ENCODE peak calls at places on chromosomes 7 and 10, in eight cellular contexts. F is Daoy; O is A172; T is AG20443; D is left kidney; H is CD8-positive, alpha-beta T cell; A is AML-193; S is HCT116. P is an unnamed sample.
A peak's percentile ranks its signal among the peaks of the same experiment; 100 is the strongest.

GRCh38 chr10:28892818-28893547 is 215.7 kb downstream of the BAMBI start:
- DNase-seq in F (peak; percentile 30), O (peak; percentile 68), T (no peak), D (no peak), H (no peak), A (no peak), S (no peak), P (no peak)

GRCh38 chr7:142603870-142604448 is 145.3 kb upstream of the PRSS1 start:
- DNase-seq in F (peak; percentile 78), O (peak; percentile 41), T (peak; percentile 62), D (peak; percentile 80), H (peak; percentile 40), A (peak; percentile 65), S (peak; percentile 53), P (peak; percentile 14)

GRCh38 chr7:51949726-51950644 is 633.4 kb upstream of the COBL start:
- DNase-seq in F (no peak), O (no peak), T (no peak), D (peak; percentile 20), H (no peak), A (no peak), S (no peak), P (no peak)

GRCh38 chr10:83617692-83618325 is 521.5 kb upstream of the GHITM start:
- DNase-seq in F (no peak), O (no peak), T (no peak), D (peak; percentile 20), H (no peak), A (no peak), S (no peak), P (no peak)

GRCh38 chr7:69837387-69838068 is 239.3 kb downstream of the AUTS2 start:
- DNase-seq in F (peak; percentile 91), O (peak; percentile 41), T (peak; percentile 31), D (no peak), H (no peak), A (no peak), S (no peak), P (no peak)

GRCh38 chr7:108805808-108806397 is 236.2 kb downstream of the DNAJB9 start:
- DNase-seq in F (no peak), O (peak; percentile 42), T (no peak), D (peak; percentile 47), H (no peak), A (peak; percentile 15), S (peak; percentile 27), P (peak; percentile 13)

GRCh38 chr10:60708666-60709065 is 69.6 kb upstream of the CDK1 start:
- DNase-seq in F (no peak), O (no peak), T (no peak), D (no peak), H (no peak), A (no peak), S (no peak), P (no peak)

GRCh38 chr10:5589963-5590511 is 65.3 kb downstream of the CALML3 start:
- DNase-seq in F (peak; percentile 86), O (peak; percentile 90), T (peak; percentile 62), D (peak; percentile 45), H (no peak), A (no peak), S (no peak), P (no peak)

GRCh38 chr7:139715194-139715815 is 62.5 kb downstream of the HIPK2 start:
- DNase-seq in F (no peak), O (no peak), T (no peak), D (no peak), H (no peak), A (no peak), S (no peak), P (no peak)

GRCh38 chr10:58567652-58568051 is 55.0 kb downstream of the BICC1 start:
- DNase-seq in F (no peak), O (no peak), T (no peak), D (no peak), H (no peak), A (no peak), S (no peak), P (no peak)

GRCh38 chr7:158076215-158076614 is 511.4 kb downstream of the PTPRN2 start:
- DNase-seq in F (no peak), O (no peak), T (no peak), D (no peak), H (no peak), A (no peak), S (no peak), P (no peak)

GRCh38 chr10:37496061-37496460 is 361.3 kb downstream of the ZNF248 start:
- DNase-seq in F (no peak), O (no peak), T (no peak), D (no peak), H (no peak), A (no peak), S (no peak), P (no peak)

GRCh38 chr10:2146079-2146478 is 408.8 kb upstream of the ADARB2 start:
- DNase-seq in F (peak; percentile 42), O (no peak), T (no peak), D (peak; percentile 81), H (no peak), A (no peak), S (no peak), P (no peak)

GRCh38 chr10:12308102-12308501 is 41.2 kb upstream of the CAMK1D start:
- DNase-seq in F (peak; percentile 11), O (no peak), T (no peak), D (no peak), H (no peak), A (no peak), S (no peak), P (no peak)

GRCh38 chr10:80581469-80581835 is 43.8 kb downstream of the SH2D4B start:
- DNase-seq in F (no peak), O (no peak), T (no peak), D (no peak), H (no peak), A (no peak), S (no peak), P (no peak)

GRCh38 chr10:30413996-30414576 is 19.9 kb upstream of the MAP3K8 start:
- DNase-seq in F (peak; percentile 34), O (peak; percentile 75), T (peak; percentile 79), D (peak; percentile 80), H (no peak), A (peak; percentile 84), S (peak; percentile 40), P (peak; percentile 35)

GRCh38 chr7:101580596-101580995 is 48.5 kb downstream of the MYL10 start:
- DNase-seq in F (no peak), O (no peak), T (no peak), D (no peak), H (no peak), A (no peak), S (no peak), P (no peak)

GRCh38 chr7:35729966-35730345 is 35.0 kb upstream of the HERPUD2 start:
- DNase-seq in F (no peak), O (no peak), T (no peak), D (no peak), H (no peak), A (no peak), S (no peak), P (no peak)

GRCh38 chr7:37491919-37492694 is 43.4 kb upstream of the ELMO1 start:
- DNase-seq in F (no peak), O (peak; percentile 16), T (no peak), D (no peak), H (no peak), A (no peak), S (no peak), P (no peak)

GRCh38 chr7:30914611-30915601 is 3.3 kb downstream of the AQP1 start:
- DNase-seq in F (peak; percentile 95), O (peak; percentile 98), T (peak; percentile 84), D (no peak), H (no peak), A (no peak), S (peak; percentile 21), P (no peak)

GRCh38 chr10:89476676-89477075 is 58.7 kb downstream of the SLC16A12 start:
- DNase-seq in F (peak; percentile 70), O (no peak), T (no peak), D (peak; percentile 62), H (no peak), A (no peak), S (no peak), P (no peak)

GRCh38 chr7:154917214-154918160 is 85.4 kb downstream of the PAXIP1 start:
- DNase-seq in F (no peak), O (no peak), T (no peak), D (peak; percentile 43), H (no peak), A (no peak), S (no peak), P (no peak)

GRCh38 chr7:139734395-139734794 is 43.4 kb downstream of the HIPK2 start:
- DNase-seq in F (peak; percentile 65), O (peak; percentile 71), T (peak; percentile 58), D (no peak), H (no peak), A (no peak), S (no peak), P (no peak)

GRCh38 chr7:40279991-40280390 is 145.2 kb downstream of the SUGCT start:
- DNase-seq in F (no peak), O (no peak), T (no peak), D (no peak), H (no peak), A (no peak), S (no peak), P (no peak)

GRCh38 chr7:2193575-2194305 is 39.0 kb downstream of the MAD1L1 start:
- DNase-seq in F (no peak), O (no peak), T (no peak), D (no peak), H (no peak), A (no peak), S (no peak), P (no peak)

GRCh38 chr10:114115661-114116060 is 58.3 kb downstream of the CCDC186 start:
- DNase-seq in F (no peak), O (no peak), T (no peak), D (no peak), H (no peak), A (no peak), S (no peak), P (no peak)

GRCh38 chr10:100579691-100580090 is 43.9 kb downstream of the HIF1AN start:
- DNase-seq in F (no peak), O (no peak), T (no peak), D (no peak), H (no peak), A (no peak), S (no peak), P (no peak)

GRCh38 chr10:60310746-60311145 is 78.9 kb downstream of the ANK3 start:
- DNase-seq in F (no peak), O (peak; percentile 39), T (no peak), D (peak; percentile 87), H (no peak), A (no peak), S (no peak), P (no peak)

GRCh38 chr7:134364619-134365037 is 47.9 kb upstream of the SLC35B4 start:
- DNase-seq in F (peak; percentile 79), O (peak; percentile 75), T (peak; percentile 52), D (no peak), H (no peak), A (no peak), S (peak; percentile 29), P (no peak)

GRCh38 chr7:114133717-114134116 is 214.9 kb upstream of the PPP1R3A start:
- DNase-seq in F (no peak), O (no peak), T (no peak), D (no peak), H (no peak), A (no peak), S (no peak), P (no peak)

GRCh38 chr10:117412469-117413005 is 37.3 kb upstream of the PDZD8 start:
- DNase-seq in F (no peak), O (no peak), T (no peak), D (peak; percentile 54), H (no peak), A (no peak), S (no peak), P (no peak)